ENCODE peak calls at places on chromosomes 1 and 21, in ten cellular contexts. One of them, this sample, is unnamed. For H3K4me1, the result is how much of the 10 kb centered on the place peaks cover.

GRCh38 chr21:33670076-33670475 is 27.8 kb downstream of the ITSN1 start:
- DNase-seq in vagina: no peak
- DNase-seq in CD8-positive, alpha-beta memory T cell: no peak
- DNase-seq in prostate gland: no peak
- DNase-seq in HCT116: no peak
- DNase-seq in effector memory CD4-positive, alpha-beta T cell: no peak
- DNase-seq in ovary: no peak
- DNase-seq in neuronal stem cell: no peak
- DNase-seq in uterus: no peak
- DNase-seq in cardiac muscle cell: no peak
- DNase-seq in this sample: no peak

GRCh38 chr1:15215116-15215515 is 31.9 kb upstream of the FHAD1 start:
- DNase-seq in HCT116: no peak
- DNase-seq in vagina: no peak
- DNase-seq in CD8-positive, alpha-beta memory T cell: no peak
- DNase-seq in effector memory CD4-positive, alpha-beta T cell: no peak
- DNase-seq in prostate gland: no peak
- DNase-seq in ovary: peak
- DNase-seq in neuronal stem cell: no peak
- DNase-seq in cardiac muscle cell: no peak
- DNase-seq in uterus: no peak
- DNase-seq in this sample: no peak

GRCh38 chr1:31862071-31862470 is 46.2 kb upstream of the SPOCD1 start:
- DNase-seq in effector memory CD4-positive, alpha-beta T cell: no peak
- DNase-seq in CD8-positive, alpha-beta memory T cell: no peak
- DNase-seq in ovary: no peak
- DNase-seq in prostate gland: no peak
- DNase-seq in vagina: no peak
- DNase-seq in cardiac muscle cell: no peak
- DNase-seq in uterus: no peak
- DNase-seq in HCT116: no peak
- DNase-seq in neuronal stem cell: no peak
- DNase-seq in this sample: no peak

GRCh38 chr1:24892188-24893153 is 37.6 kb downstream of the RUNX3 start:
- DNase-seq in HCT116: no peak
- DNase-seq in CD8-positive, alpha-beta memory T cell: no peak
- DNase-seq in effector memory CD4-positive, alpha-beta T cell: no peak
- DNase-seq in vagina: peak
- DNase-seq in uterus: no peak
- DNase-seq in prostate gland: no peak
- DNase-seq in cardiac muscle cell: no peak
- DNase-seq in ovary: no peak
- DNase-seq in neuronal stem cell: no peak
- DNase-seq in this sample: no peak

GRCh38 chr1:54280652-54281051 is 80.7 kb downstream of the MRPL37 start:
- DNase-seq in cardiac muscle cell: no peak
- DNase-seq in HCT116: no peak
- DNase-seq in uterus: no peak
- DNase-seq in effector memory CD4-positive, alpha-beta T cell: no peak
- DNase-seq in vagina: no peak
- DNase-seq in ovary: no peak
- DNase-seq in prostate gland: no peak
- DNase-seq in CD8-positive, alpha-beta memory T cell: no peak
- DNase-seq in neuronal stem cell: no peak
- DNase-seq in this sample: no peak

GRCh38 chr1:110259770-110260169 is 49.7 kb downstream of the KCNC4 start:
- DNase-seq in HCT116: no peak
- DNase-seq in cardiac muscle cell: no peak
- DNase-seq in CD8-positive, alpha-beta memory T cell: no peak
- DNase-seq in ovary: no peak
- DNase-seq in neuronal stem cell: no peak
- DNase-seq in effector memory CD4-positive, alpha-beta T cell: no peak
- DNase-seq in uterus: no peak
- DNase-seq in vagina: peak
- DNase-seq in prostate gland: peak
- DNase-seq in this sample: no peak

GRCh38 chr1:47725732-47726495 is 271.3 kb downstream of the TRABD2B start:
- DNase-seq in effector memory CD4-positive, alpha-beta T cell: peak
- DNase-seq in ovary: peak
- DNase-seq in HCT116: peak
- DNase-seq in prostate gland: peak
- DNase-seq in CD8-positive, alpha-beta memory T cell: peak
- DNase-seq in vagina: no peak
- DNase-seq in cardiac muscle cell: peak
- DNase-seq in neuronal stem cell: peak
- DNase-seq in uterus: peak
- DNase-seq in this sample: peak

GRCh38 chr1:92747735-92748134 is 37.2 kb downstream of the EVI5 start:
- DNase-seq in vagina: no peak
- DNase-seq in CD8-positive, alpha-beta memory T cell: no peak
- DNase-seq in prostate gland: no peak
- DNase-seq in HCT116: no peak
- DNase-seq in ovary: no peak
- DNase-seq in uterus: no peak
- DNase-seq in cardiac muscle cell: no peak
- DNase-seq in neuronal stem cell: no peak
- DNase-seq in effector memory CD4-positive, alpha-beta T cell: no peak
- DNase-seq in this sample: no peak

GRCh38 chr1:1959840-1960479 is 40.9 kb upstream of the TMEM52 start:
- DNase-seq in ovary: peak
- DNase-seq in prostate gland: peak
- DNase-seq in vagina: no peak
- DNase-seq in effector memory CD4-positive, alpha-beta T cell: peak
- DNase-seq in cardiac muscle cell: peak
- DNase-seq in neuronal stem cell: peak
- DNase-seq in CD8-positive, alpha-beta memory T cell: peak
- DNase-seq in HCT116: peak
- DNase-seq in uterus: peak
- DNase-seq in this sample: peak

GRCh38 chr1:1958071-1958541 is 39.0 kb upstream of the TMEM52 start:
- DNase-seq in prostate gland: no peak
- DNase-seq in CD8-positive, alpha-beta memory T cell: no peak
- DNase-seq in cardiac muscle cell: no peak
- DNase-seq in vagina: no peak
- DNase-seq in ovary: no peak
- DNase-seq in neuronal stem cell: no peak
- DNase-seq in uterus: no peak
- DNase-seq in effector memory CD4-positive, alpha-beta T cell: no peak
- DNase-seq in HCT116: no peak
- DNase-seq in this sample: no peak

GRCh38 chr1:1960480-1961196 is 41.6 kb upstream of the TMEM52 start:
- DNase-seq in CD8-positive, alpha-beta memory T cell: no peak
- DNase-seq in prostate gland: no peak
- DNase-seq in ovary: no peak
- DNase-seq in uterus: no peak
- DNase-seq in vagina: no peak
- DNase-seq in HCT116: no peak
- DNase-seq in neuronal stem cell: no peak
- DNase-seq in effector memory CD4-positive, alpha-beta T cell: no peak
- DNase-seq in cardiac muscle cell: no peak
- DNase-seq in this sample: peak

GRCh38 chr1:1957533-1957961 is 38.5 kb upstream of the TMEM52 start:
- DNase-seq in effector memory CD4-positive, alpha-beta T cell: no peak
- DNase-seq in uterus: no peak
- DNase-seq in HCT116: no peak
- DNase-seq in prostate gland: no peak
- DNase-seq in neuronal stem cell: no peak
- DNase-seq in ovary: no peak
- DNase-seq in vagina: no peak
- DNase-seq in CD8-positive, alpha-beta memory T cell: no peak
- DNase-seq in cardiac muscle cell: no peak
- DNase-seq in this sample: no peak

GRCh38 chr1:1959459-1959839 is 40.4 kb upstream of the TMEM52 start:
- DNase-seq in prostate gland: no peak
- DNase-seq in effector memory CD4-positive, alpha-beta T cell: no peak
- DNase-seq in ovary: no peak
- DNase-seq in CD8-positive, alpha-beta memory T cell: no peak
- DNase-seq in vagina: no peak
- DNase-seq in neuronal stem cell: no peak
- DNase-seq in HCT116: no peak
- DNase-seq in uterus: no peak
- DNase-seq in cardiac muscle cell: no peak
- DNase-seq in this sample: no peak
- H3K4me1 ChIP-seq in prostate gland: under half
- H3K4me1 ChIP-seq in effector memory CD4-positive, alpha-beta T cell: under half
- H3K4me1 ChIP-seq in ovary: under half
- H3K4me1 ChIP-seq in CD8-positive, alpha-beta memory T cell: under half
- H3K4me1 ChIP-seq in vagina: under half
- H3K4me1 ChIP-seq in neuronal stem cell: under half
- H3K4me1 ChIP-seq in HCT116: under half
- H3K4me1 ChIP-seq in uterus: under half
- H3K4me1 ChIP-seq in cardiac muscle cell: under half
- H3K4me1 ChIP-seq in this sample: under half

GRCh38 chr1:117929340-117930172 is at the start of the genes GDAP2 and WDR3:
- DNase-seq in CD8-positive, alpha-beta memory T cell: peak
- DNase-seq in uterus: peak
- DNase-seq in ovary: peak
- DNase-seq in cardiac muscle cell: peak
- DNase-seq in HCT116: peak
- DNase-seq in neuronal stem cell: peak
- DNase-seq in effector memory CD4-positive, alpha-beta T cell: peak
- DNase-seq in prostate gland: peak
- DNase-seq in vagina: peak
- DNase-seq in this sample: peak

GRCh38 chr1:117930173-117930447 is 571 bp downstream of the WDR3 start:
- DNase-seq in vagina: no peak
- DNase-seq in HCT116: no peak
- DNase-seq in cardiac muscle cell: no peak
- DNase-seq in prostate gland: no peak
- DNase-seq in uterus: no peak
- DNase-seq in ovary: no peak
- DNase-seq in CD8-positive, alpha-beta memory T cell: no peak
- DNase-seq in effector memory CD4-positive, alpha-beta T cell: no peak
- DNase-seq in neuronal stem cell: peak
- DNase-seq in this sample: no peak

GRCh38 chr1:117930484-117930883 is 945 bp downstream of the WDR3 start:
- DNase-seq in CD8-positive, alpha-beta memory T cell: no peak
- DNase-seq in effector memory CD4-positive, alpha-beta T cell: no peak
- DNase-seq in uterus: no peak
- DNase-seq in vagina: no peak
- DNase-seq in prostate gland: no peak
- DNase-seq in ovary: no peak
- DNase-seq in neuronal stem cell: no peak
- DNase-seq in HCT116: no peak
- DNase-seq in cardiac muscle cell: peak
- DNase-seq in this sample: no peak

GRCh38 chr1:117932576-117932975 is 3.0 kb downstream of the WDR3 start:
- DNase-seq in neuronal stem cell: no peak
- DNase-seq in vagina: no peak
- DNase-seq in prostate gland: no peak
- DNase-seq in ovary: no peak
- DNase-seq in HCT116: no peak
- DNase-seq in uterus: no peak
- DNase-seq in effector memory CD4-positive, alpha-beta T cell: no peak
- DNase-seq in cardiac muscle cell: no peak
- DNase-seq in CD8-positive, alpha-beta memory T cell: no peak
- DNase-seq in this sample: no peak

DNA sequence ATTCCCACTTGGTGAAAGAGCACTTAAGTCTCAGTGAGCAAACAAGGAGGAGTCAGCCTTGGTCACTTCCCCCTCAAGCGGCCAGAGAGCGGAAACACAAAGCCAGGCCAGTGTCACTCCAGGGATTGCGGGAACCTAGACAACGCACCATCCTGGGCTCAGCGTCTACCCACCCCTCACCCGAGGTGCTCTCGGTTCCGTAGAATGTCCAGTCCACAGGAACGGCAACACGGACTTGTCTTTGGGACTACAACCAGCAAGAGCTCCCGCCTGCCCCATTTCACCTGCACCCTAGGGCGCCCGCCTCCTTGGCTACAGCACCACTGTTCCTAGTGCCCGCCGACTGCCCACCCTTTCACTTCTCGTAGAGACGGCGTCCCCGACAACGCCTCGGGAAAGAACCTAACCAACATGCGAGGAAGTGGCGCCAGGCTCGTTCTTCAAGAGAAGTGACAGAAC is 511 bp downstream of the GDAP2 start:
- DNase-seq in HCT116: peak
- DNase-seq in prostate gland: peak
- DNase-seq in cardiac muscle cell: peak
- DNase-seq in vagina: no peak
- DNase-seq in uterus: peak
- DNase-seq in ovary: no peak
- DNase-seq in CD8-positive, alpha-beta memory T cell: peak
- DNase-seq in neuronal stem cell: peak
- DNase-seq in effector memory CD4-positive, alpha-beta T cell: peak
- DNase-seq in this sample: peak
- H3K27ac ChIP-seq in HCT116: peak
- H3K27ac ChIP-seq in prostate gland: peak
- H3K27ac ChIP-seq in cardiac muscle cell: peak
- H3K27ac ChIP-seq in vagina: peak
- H3K27ac ChIP-seq in uterus: peak
- H3K27ac ChIP-seq in ovary: no peak
- H3K27ac ChIP-seq in CD8-positive, alpha-beta memory T cell: peak
- H3K27ac ChIP-seq in neuronal stem cell: peak
- H3K27ac ChIP-seq in effector memory CD4-positive, alpha-beta T cell: peak
- H3K27ac ChIP-seq in this sample: peak

DNA sequence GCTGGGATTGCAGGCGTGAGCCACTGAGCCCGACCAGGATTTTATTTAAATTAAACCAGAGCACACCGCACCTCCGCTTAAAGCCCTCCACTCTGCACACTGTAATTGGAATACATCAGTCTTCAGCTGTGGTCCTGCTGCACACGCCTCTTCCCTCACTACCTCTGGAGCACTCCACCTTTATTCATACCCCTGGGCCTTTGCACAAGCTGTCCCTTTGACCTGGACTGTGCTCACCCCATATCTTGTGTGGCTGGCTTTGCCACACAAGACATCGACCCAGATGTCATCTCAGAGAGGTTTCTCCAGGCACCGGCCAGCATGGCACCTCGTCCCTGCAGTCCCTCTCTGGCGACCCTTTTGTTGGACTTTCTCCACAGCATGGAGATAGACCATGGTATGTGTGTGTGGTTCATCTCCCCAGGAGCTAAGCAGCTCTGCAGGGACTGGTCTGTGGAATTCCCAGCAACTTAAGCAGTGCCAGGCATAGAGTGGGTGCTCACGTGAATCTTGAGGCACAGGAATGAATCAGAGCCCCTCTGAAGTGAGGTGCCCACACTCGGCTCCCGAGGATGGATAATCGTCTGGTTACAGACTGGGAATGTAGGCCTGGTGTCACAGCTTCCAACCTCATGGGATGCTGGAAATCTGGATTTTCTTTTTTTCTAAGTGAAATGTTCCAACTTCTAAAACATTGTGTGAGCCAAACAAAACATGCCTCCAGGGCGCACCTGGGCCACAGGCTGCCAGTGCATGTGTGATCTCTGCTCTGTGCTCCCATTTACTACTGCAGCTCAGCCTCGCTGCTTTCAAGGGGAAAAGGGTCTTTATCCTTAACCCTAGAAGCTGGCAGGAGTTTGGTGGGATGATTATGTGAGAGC is 61.9 kb downstream of the EVA1C start:
- DNase-seq in effector memory CD4-positive, alpha-beta T cell: no peak
- DNase-seq in ovary: no peak
- DNase-seq in cardiac muscle cell: no peak
- DNase-seq in uterus: no peak
- DNase-seq in vagina: no peak
- DNase-seq in HCT116: no peak
- DNase-seq in neuronal stem cell: no peak
- DNase-seq in CD8-positive, alpha-beta memory T cell: no peak
- DNase-seq in prostate gland: no peak
- DNase-seq in this sample: no peak
- H3K4me3 ChIP-seq in effector memory CD4-positive, alpha-beta T cell: no peak
- H3K4me3 ChIP-seq in ovary: no peak
- H3K4me3 ChIP-seq in cardiac muscle cell: no peak
- H3K4me3 ChIP-seq in uterus: no peak
- H3K4me3 ChIP-seq in vagina: no peak
- H3K4me3 ChIP-seq in HCT116: no peak
- H3K4me3 ChIP-seq in neuronal stem cell: no peak
- H3K4me3 ChIP-seq in CD8-positive, alpha-beta memory T cell: no peak
- H3K4me3 ChIP-seq in prostate gland: no peak
- H3K4me3 ChIP-seq in this sample: no peak

GRCh38 chr1:204713541-204713940 is 28.0 kb upstream of the LRRN2 start:
- DNase-seq in uterus: no peak
- DNase-seq in effector memory CD4-positive, alpha-beta T cell: no peak
- DNase-seq in ovary: no peak
- DNase-seq in HCT116: no peak
- DNase-seq in neuronal stem cell: no peak
- DNase-seq in vagina: no peak
- DNase-seq in cardiac muscle cell: no peak
- DNase-seq in CD8-positive, alpha-beta memory T cell: no peak
- DNase-seq in prostate gland: no peak
- DNase-seq in this sample: no peak
- H3K4me1 ChIP-seq in uterus: under half
- H3K4me1 ChIP-seq in effector memory CD4-positive, alpha-beta T cell: under half
- H3K4me1 ChIP-seq in ovary: under half
- H3K4me1 ChIP-seq in HCT116: under half
- H3K4me1 ChIP-seq in neuronal stem cell: under half
- H3K4me1 ChIP-seq in vagina: under half
- H3K4me1 ChIP-seq in cardiac muscle cell: under half
- H3K4me1 ChIP-seq in CD8-positive, alpha-beta memory T cell: under half
- H3K4me1 ChIP-seq in prostate gland: under half
- H3K4me1 ChIP-seq in this sample: under half

This sample was measured in pancreas.